ENCODE peak calls at places on chromosomes 4 and X, in four cellular contexts. L is stomach, X is tibial artery, I is GM12864. U is an unnamed sample.
A peak's percentile ranks its signal among the peaks of the same experiment; 100 is the strongest.

GRCh38 chrX:104113237-104113965 is 1.1 kb downstream of the ZCCHC18 start:
- DNase-seq in L (peak; percentile 57), X (peak; percentile 25), I (no peak), U (peak; percentile 71)

GRCh38 chr4:67286724-67287123 is 258.6 kb downstream of the CENPC start:
- DNase-seq in L (no peak), X (no peak), I (no peak), U (no peak)

GRCh38 chr4:2290488-2290887 is 28.6 kb upstream of the MXD4 start:
- DNase-seq in L (no peak), X (no peak), I (no peak), U (no peak)

GRCh38 chrX:40267334-40268118 is 169.8 kb upstream of the BCOR start:
- DNase-seq in L (no peak), X (peak; percentile 42), I (no peak), U (no peak)

GRCh38 chrX:28910501-28910900 is 323.3 kb downstream of the IL1RAPL1 start:
- DNase-seq in L (no peak), X (no peak), I (no peak), U (no peak)

GRCh38 chrX:132480581-132481203 is 8.1 kb downstream of the MBNL3 start:
- DNase-seq in L (peak; percentile 49), X (no peak), I (no peak), U (no peak)

GRCh38 chrX:122572461-122572860 is 611.6 kb upstream of the GRIA3 start:
- DNase-seq in L (no peak), X (no peak), I (no peak), U (no peak)

GRCh38 chr4:5992171-5993062 is 25.8 kb downstream of the C4orf50 start:
- DNase-seq in L (no peak), X (no peak), I (no peak), U (no peak)

GRCh38 chr4:190019023-190019858 is 7.8 kb downstream of the FRG2 start:
- DNase-seq in L (no peak), X (no peak), I (no peak), U (no peak)

GRCh38 chr4:76011700-76012387 is 4.5 kb upstream of the CXCL9 start:
- DNase-seq in L (no peak), X (no peak), I (no peak), U (no peak)

GRCh38 chr4:125741825-125742452 is 427.2 kb downstream of the FAT4 start:
- DNase-seq in L (no peak), X (no peak), I (no peak), U (no peak)

GRCh38 chr4:150713251-150713650 is 131.3 kb downstream of the MAB21L2 start:
- DNase-seq in L (no peak), X (no peak), I (no peak), U (no peak)

GRCh38 chr4:79917246-79917645 is 155.8 kb downstream of the ANTXR2 start:
- DNase-seq in L (peak; percentile 31), X (no peak), I (peak; percentile 26), U (peak; percentile 27)

GRCh38 chr4:59945277-59945676 is 1254.8 kb upstream of the ADGRL3 start:
- DNase-seq in L (no peak), X (no peak), I (no peak), U (no peak)

GRCh38 chr4:117447925-117448324 is 362.5 kb upstream of the TRAM1L1 start:
- DNase-seq in L (no peak), X (no peak), I (no peak), U (no peak)

GRCh38 chr4:183289688-183290087 is 30.4 kb downstream of the CLDN22 start:
- DNase-seq in L (no peak), X (no peak), I (no peak), U (no peak)

GRCh38 chrX:19285857-19286256 is 57.9 kb upstream of the PDHA1 start:
- DNase-seq in L (no peak), X (no peak), I (no peak), U (no peak)

GRCh38 chrX:940691-941090 is 271.8 kb downstream of the CRLF2 start:
- DNase-seq in L (no peak), X (no peak), I (no peak), U (no peak)

GRCh38 chr4:8846046-8846720 is 25.5 kb downstream of the HMX1 start:
- DNase-seq in L (no peak), X (peak; percentile 8), I (no peak), U (no peak)

GRCh38 chrX:77899081-77899828 is at the start of gene COX7B:
- DNase-seq in L (peak; percentile 64), X (peak; percentile 46), I (peak; percentile 92), U (peak; percentile 5)

GRCh38 chr4:112214397-112215264 is 17.0 kb upstream of the AP1AR start:
- DNase-seq in L (no peak), X (no peak), I (no peak), U (peak; percentile 30)

GRCh38 chr4:26220704-26221103 is 100.1 kb upstream of the RBPJ start:
- DNase-seq in L (no peak), X (no peak), I (no peak), U (no peak)

GRCh38 chrX:135112096-135112729 is 8.1 kb downstream of the ETDB start:
- DNase-seq in L (no peak), X (no peak), I (no peak), U (no peak)

GRCh38 chr4:81471361-81472248 is at the start of gene RASGEF1B:
- DNase-seq in L (peak; percentile 93), X (peak; percentile 85), I (peak; percentile 49), U (peak; percentile 89)

GRCh38 chr4:6246170-6246634 is 23.4 kb upstream of the WFS1 start:
- DNase-seq in L (no peak), X (no peak), I (no peak), U (no peak)

GRCh38 chr4:7752649-7753048 is 187.0 kb downstream of the AFAP1 start:
- DNase-seq in L (no peak), X (no peak), I (no peak), U (no peak)

GRCh38 chr4:140976768-140977167 is 156.5 kb downstream of the RNF150 start:
- DNase-seq in L (no peak), X (no peak), I (no peak), U (no peak)

GRCh38 chrX:106802063-106802387 is 448 bp upstream of the TBC1D8B start:
- DNase-seq in L (no peak), X (no peak), I (no peak), U (no peak)

GRCh38 chrX:152733261-152733975 is at the start of the genes CSAG1 and MAGEA12:
- DNase-seq in L (no peak), X (no peak), I (no peak), U (no peak)

GRCh38 chr4:24078347-24078962 is 188.6 kb upstream of the PPARGC1A start:
- DNase-seq in L (no peak), X (no peak), I (no peak), U (no peak)

GRCh38 chr4:128310266-128310697 is 22.7 kb upstream of the PGRMC2 start:
- DNase-seq in L (no peak), X (no peak), I (no peak), U (no peak)

GRCh38 chr4:110514889-110515479 is 39.0 kb downstream of the ENPEP start:
- DNase-seq in L (no peak), X (no peak), I (no peak), U (no peak)

GRCh38 chr4:76733380-76733779 is 164.6 kb downstream of the SOWAHB start:
- DNase-seq in L (peak; percentile 73), X (no peak), I (no peak), U (no peak)

U was measured in naive thymus-derived CD8-positive, alpha-beta T cell.